ENCODE peak calls at places on chromosome 18, in four cellular contexts. I is dorsolateral prefrontal cortex, N is glutamatergic neuron, L is osteocyte. S is an unnamed sample.

GRCh38 chr18:24492445-24492844 is 32.0 kb downstream of the HRH4 start:
- DNase-seq in L (peak), N (no peak), I (no peak), S (no peak)

GRCh38 chr18:32284284-32284683 is 94.4 kb downstream of the MEP1B start:
- DNase-seq in N (no peak), I (no peak), L (no peak), S (no peak)

GRCh38 chr18:3455938-3456685 is 6.1 kb downstream of the TGIF1 start:
- DNase-seq in N (no peak), L (no peak), I (no peak), S (no peak)

GRCh38 chr18:71105994-71106546 is 817.2 kb downstream of the SOCS6 start:
- DNase-seq in N (no peak), L (no peak), I (no peak), S (no peak)

GRCh38 chr18:37006742-37007141 is 177.8 kb downstream of the KIAA1328 start:
- DNase-seq in L (no peak), N (no peak), I (no peak), S (no peak)

GRCh38 chr18:69636529-69637301 is 236.0 kb downstream of the DOK6 start:
- DNase-seq in L (no peak), N (no peak), I (no peak), S (no peak)

GRCh38 chr18:70659026-70659726 is 370.3 kb downstream of the SOCS6 start:
- DNase-seq in L (no peak), N (no peak), I (no peak), S (no peak)

GRCh38 chr18:63273170-63273925 is 46.2 kb downstream of the BCL2 start:
- DNase-seq in N (no peak), I (no peak), L (no peak), S (no peak)

GRCh38 chr18:41974661-41975286 is 19.7 kb downstream of the PIK3C3 start:
- DNase-seq in I (no peak), N (no peak), L (no peak), S (no peak)

GRCh38 chr18:12021077-12021476 is 39.8 kb downstream of the IMPA2 start:
- DNase-seq in L (no peak), I (no peak), N (no peak), S (no peak)

GRCh38 chr18:3508576-3509559 is 58.9 kb downstream of the TGIF1 start:
- DNase-seq in N (peak), I (peak), L (no peak), S (no peak)

GRCh38 chr18:50398099-50398498 is 23.3 kb downstream of the SKA1 start:
- DNase-seq in L (no peak), N (no peak), I (no peak), S (no peak)

GRCh38 chr18:3983351-3983969 is 471.6 kb downstream of the DLGAP1 start:
- DNase-seq in I (no peak), N (no peak), L (no peak), S (no peak)

GRCh38 chr18:7566244-7566586 is 901 bp upstream of the PTPRM start:
- DNase-seq in I (no peak), L (no peak), N (no peak), S (no peak)

GRCh38 chr18:31954349-31954748 is 11.4 kb upstream of the TRAPPC8 start:
- DNase-seq in I (no peak), N (no peak), L (no peak), S (no peak)

GRCh38 chr18:74497778-74498177 is 1.6 kb downstream of the CNDP2 start:
- DNase-seq in N (no peak), I (no peak), L (no peak), S (no peak)

GRCh38 chr18:74494514-74494913 is 1.6 kb upstream of the CNDP2 start:
- DNase-seq in N (no peak), L (no peak), I (no peak), S (no peak)

GRCh38 chr18:74495581-74496507 is at the start of gene CNDP2:
- DNase-seq in N (peak), I (peak), L (peak), S (peak)

GRCh38 chr18:74497308-74497640 is 1.1 kb downstream of the CNDP2 start:
- DNase-seq in N (no peak), I (no peak), L (no peak), S (no peak)

GRCh38 chr18:74496508-74497307 is 545 bp downstream of the CNDP2 start:
- DNase-seq in N (peak), L (no peak), I (peak), S (peak)
- TF ChIP-seq CTCF in N (no peak), L (peak), I (no peak), S (peak)

GRCh38 chr18:54223568-54224241 is 764 bp downstream of the MBD2 start:
- DNase-seq in I (peak), L (no peak), N (peak), S (no peak)

GRCh38 chr18:54222922-54223567 is 1.4 kb downstream of the MBD2 start:
- DNase-seq in N (no peak), L (no peak), I (no peak), S (no peak)

GRCh38 chr18:54228364-54228763 is 3.9 kb upstream of the MBD2 start:
- DNase-seq in N (no peak), I (no peak), L (no peak), S (no peak)

GRCh38 chr18:54220406-54220805 is 4.1 kb downstream of the MBD2 start:
- DNase-seq in N (no peak), L (no peak), I (no peak), S (no peak)

DNA sequence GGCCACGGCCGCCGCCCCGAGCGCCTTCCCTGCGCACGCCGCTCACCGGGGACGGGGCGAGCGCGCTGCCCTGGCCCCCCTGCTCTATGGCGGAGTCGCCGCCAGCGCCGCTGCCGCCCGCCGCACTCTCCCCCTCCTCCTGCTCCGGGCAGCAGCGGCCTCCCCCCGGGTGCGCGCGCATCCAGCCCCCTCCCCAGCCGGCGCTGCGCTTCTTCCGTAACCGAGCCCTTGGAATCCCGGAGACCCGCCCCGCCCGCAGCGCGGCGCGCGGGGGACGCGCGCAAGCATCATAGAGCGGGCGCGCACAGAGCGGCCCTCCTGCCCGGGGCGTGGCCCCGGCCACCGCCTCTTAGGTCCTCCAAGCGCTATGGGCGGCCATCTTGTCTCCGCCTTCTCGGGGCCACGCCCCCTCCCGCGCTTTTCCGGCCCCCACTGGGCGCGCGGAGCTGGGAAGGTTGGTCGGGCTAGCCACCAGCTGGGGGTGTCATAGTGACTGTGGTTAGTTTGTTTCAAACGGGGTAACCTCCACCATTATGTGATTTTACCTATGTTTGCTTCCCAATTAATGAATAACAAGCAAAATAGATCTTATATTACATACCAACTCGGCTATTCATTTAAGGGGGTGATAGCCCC is at the start of gene MBD2:
- DNase-seq in L (peak), I (peak), N (peak), S (peak)
- TF ChIP-seq CTCF in L (peak), I (peak), N (no peak), S (peak)

DNA sequence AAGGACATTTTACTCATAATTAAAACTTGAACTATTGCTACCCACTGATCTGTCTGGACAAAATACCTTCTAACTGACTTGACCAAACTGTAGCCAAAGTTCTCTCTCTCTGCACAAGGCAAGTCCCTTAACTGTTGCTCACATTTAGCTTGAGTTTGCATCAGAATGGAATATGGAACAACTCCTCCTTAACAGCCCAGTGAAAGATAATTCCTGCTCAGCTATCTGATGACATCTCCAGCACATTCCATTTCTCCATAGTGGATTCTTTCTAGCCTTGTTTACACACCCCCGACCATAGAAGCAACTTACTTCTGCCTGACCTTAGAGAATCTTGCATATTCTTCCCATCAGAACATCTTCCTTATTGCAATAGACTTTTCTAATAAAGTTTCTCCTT is 317.2 kb upstream of the CDH2 start:
- DNase-seq in I (no peak), L (no peak), N (no peak), S (no peak)
- TF ChIP-seq CTCF in I (no peak), L (no peak), N (no peak), S (no peak)

DNA sequence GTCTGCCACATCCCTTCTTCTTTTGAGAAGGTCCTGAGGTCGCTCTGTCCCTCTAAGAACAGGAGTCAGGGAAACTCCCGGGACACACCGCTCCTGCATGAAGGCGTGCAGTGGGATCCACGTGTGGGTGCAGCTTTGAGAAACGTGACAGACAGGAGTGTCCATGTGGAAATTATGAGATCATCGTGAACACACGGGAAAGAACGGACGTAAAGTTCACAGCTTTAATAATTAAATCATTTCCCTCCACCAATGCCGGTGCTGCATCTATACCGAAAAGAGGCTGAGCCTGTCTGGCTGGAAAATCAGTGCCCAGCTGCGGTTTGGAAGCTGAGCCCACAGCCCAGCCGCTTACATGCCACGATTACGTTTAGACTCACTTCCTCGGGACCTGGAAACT is 372.4 kb upstream of the SALL3 start:
- DNase-seq in N (no peak), I (no peak), L (no peak), S (no peak)
- TF ChIP-seq CTCF in N (no peak), I (no peak), L (no peak), S (no peak)

GRCh38 chr18:57131782-57132181 is 15.1 kb upstream of the BOD1L2 start:
- DNase-seq in N (no peak), I (no peak), L (no peak), S (no peak)

GRCh38 chr18:57135705-57136104 is 11.2 kb upstream of the BOD1L2 start:
- DNase-seq in L (no peak), N (no peak), I (no peak), S (no peak)

GRCh38 chr18:57137847-57138246 is 9.0 kb upstream of the BOD1L2 start:
- DNase-seq in I (no peak), N (no peak), L (no peak), S (no peak)

GRCh38 chr18:57134564-57135211 is 12.2 kb upstream of the BOD1L2 start:
- DNase-seq in L (no peak), I (no peak), N (no peak), S (no peak)
- TF ChIP-seq CTCF in L (no peak), I (no peak), N (no peak), S (no peak)

DNA sequence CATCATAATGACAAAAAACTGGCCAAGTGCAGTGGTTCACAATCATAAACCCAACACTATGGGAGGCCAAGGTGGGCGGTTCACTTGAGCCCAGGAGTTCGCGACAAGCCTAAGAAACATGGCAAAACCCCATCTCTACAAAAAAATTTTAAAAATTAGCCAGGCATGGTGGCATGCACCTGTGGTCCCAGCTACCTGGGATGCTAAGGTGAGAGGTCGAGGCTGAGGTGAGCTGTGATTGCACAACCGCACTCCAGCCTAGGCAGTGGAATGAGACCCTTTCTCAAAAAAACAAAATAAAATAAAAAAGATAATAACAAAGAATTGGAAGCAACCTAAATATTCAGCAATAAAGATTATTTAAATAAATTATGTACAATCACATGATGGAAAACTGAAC is 21.8 kb downstream of the PSTPIP2 start:
- DNase-seq in N (no peak), I (no peak), L (peak), S (no peak)
- TF ChIP-seq CTCF in N (no peak), I (no peak), L (no peak), S (no peak)

GRCh38 chr18:26655614-26656400 is 107.5 kb upstream of the KCTD1 start:
- DNase-seq in N (peak), I (peak), L (no peak), S (peak)

GRCh38 chr18:26657618-26658581 is 109.5 kb upstream of the KCTD1 start:
- DNase-seq in N (no peak), I (no peak), L (no peak), S (no peak)

GRCh38 chr18:26656401-26656943 is 108.1 kb upstream of the KCTD1 start:
- DNase-seq in N (peak), L (no peak), I (no peak), S (no peak)

GRCh38 chr18:26655010-26655613 is 106.8 kb upstream of the KCTD1 start:
- DNase-seq in N (no peak), L (no peak), I (no peak), S (no peak)

GRCh38 chr18:26656944-26657536 is 108.7 kb upstream of the KCTD1 start:
- DNase-seq in L (peak), N (peak), I (peak), S (peak)
- TF ChIP-seq CTCF in L (peak), N (no peak), I (no peak), S (peak)

DNA sequence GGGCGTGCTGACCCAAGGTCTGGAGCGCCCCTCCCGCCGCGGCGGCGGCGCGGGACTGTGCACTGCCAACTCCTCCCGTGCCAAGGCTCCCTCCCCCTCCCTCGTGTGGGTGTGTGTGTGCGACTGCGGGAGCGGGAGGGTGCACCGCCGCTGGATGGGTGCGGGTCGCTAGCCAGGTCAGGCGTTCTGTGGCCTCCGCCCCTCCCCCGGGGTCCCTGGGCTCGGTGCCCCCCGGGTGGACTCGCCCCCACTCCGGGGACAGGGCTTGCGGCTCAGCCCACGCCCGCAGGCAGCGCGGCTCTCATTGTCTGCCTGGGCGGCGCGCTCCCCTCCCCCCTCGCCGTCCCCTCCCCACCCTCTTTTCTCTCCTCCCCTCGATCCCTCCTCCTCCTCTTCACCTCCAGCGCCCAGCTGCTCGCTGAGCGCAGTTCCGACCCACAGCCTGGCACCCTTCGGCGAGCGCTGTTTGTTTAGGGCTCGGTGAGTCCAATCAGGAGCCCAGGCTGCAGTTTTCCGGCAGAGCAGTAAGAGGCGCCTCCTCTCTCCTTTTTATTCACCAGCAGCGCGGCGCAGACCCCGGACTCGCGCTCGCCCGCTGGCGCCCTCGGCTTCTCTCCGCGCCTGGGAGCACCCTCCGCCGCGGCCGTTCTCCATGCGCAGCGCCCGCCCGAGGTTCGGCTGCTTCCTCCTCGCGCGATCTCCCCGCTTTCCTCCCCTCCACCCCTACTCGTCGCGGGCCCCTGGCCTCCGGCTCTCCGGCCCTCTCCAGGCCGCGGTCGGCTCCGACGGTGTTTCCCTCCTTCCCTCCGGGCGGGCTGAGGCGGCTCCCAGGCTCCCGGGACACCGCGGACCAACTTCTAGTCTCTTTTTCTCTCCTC is at the start of gene GATA6:
- DNase-seq in L (peak), I (no peak), N (peak), S (peak)
- TF ChIP-seq CTCF in L (peak), I (no peak), N (no peak), S (peak)

GRCh38 chr18:78998350-78999055 is 18.9 kb downstream of the SALL3 start:
- DNase-seq in I (no peak), N (no peak), L (no peak), S (no peak)
- TF ChIP-seq CTCF in I (no peak), N (no peak), L (no peak), S (no peak)

S was measured in progenitor cell of endocrine pancreas.